ENCODE peak calls at places on chromosomes 1 and 21, in six cellular contexts. One of them, this sample, is unnamed.

GRCh38 chr1:156581661-156582387 is 2.3 kb downstream of the TTC24 start:
- DNase-seq in K562: no peak
- DNase-seq in fibroblast of lung: no peak
- DNase-seq in PC-9: no peak
- DNase-seq in GM23248: no peak
- DNase-seq in hepatocyte: no peak
- DNase-seq in this sample: no peak

GRCh38 chr21:18023099-18023498 is 203.9 kb upstream of the C21orf91 start:
- DNase-seq in fibroblast of lung: no peak
- DNase-seq in GM23248: no peak
- DNase-seq in hepatocyte: no peak
- DNase-seq in PC-9: no peak
- DNase-seq in K562: no peak
- DNase-seq in this sample: no peak

GRCh38 chr1:170730443-170730842 is 66.5 kb downstream of the PRRX1 start:
- DNase-seq in hepatocyte: no peak
- DNase-seq in K562: no peak
- DNase-seq in PC-9: no peak
- DNase-seq in GM23248: peak; percentile 44
- DNase-seq in fibroblast of lung: no peak
- DNase-seq in this sample: no peak

GRCh38 chr1:12185556-12186276 is 18.9 kb downstream of the TNFRSF1B start:
- DNase-seq in GM23248: no peak
- DNase-seq in fibroblast of lung: peak; percentile 45
- DNase-seq in hepatocyte: no peak
- DNase-seq in PC-9: no peak
- DNase-seq in K562: no peak
- DNase-seq in this sample: no peak

GRCh38 chr1:114286179-114286578 is 132.5 kb upstream of the SYT6 start:
- DNase-seq in K562: no peak
- DNase-seq in GM23248: peak; percentile 39
- DNase-seq in hepatocyte: no peak
- DNase-seq in fibroblast of lung: peak; percentile 39
- DNase-seq in PC-9: no peak
- DNase-seq in this sample: no peak

GRCh38 chr1:216923601-216924000 is 200.4 kb upstream of the ESRRG start:
- DNase-seq in fibroblast of lung: no peak
- DNase-seq in PC-9: no peak
- DNase-seq in GM23248: no peak
- DNase-seq in K562: no peak
- DNase-seq in hepatocyte: no peak
- DNase-seq in this sample: no peak

GRCh38 chr21:46172863-46173528 is 11.3 kb downstream of the SPATC1L start:
- DNase-seq in hepatocyte: peak; percentile 1
- DNase-seq in K562: no peak
- DNase-seq in PC-9: no peak
- DNase-seq in GM23248: no peak
- DNase-seq in fibroblast of lung: no peak
- DNase-seq in this sample: no peak

GRCh38 chr1:153431928-153432327 is 15.6 kb downstream of the S100A7A start:
- DNase-seq in GM23248: no peak
- DNase-seq in fibroblast of lung: no peak
- DNase-seq in K562: no peak
- DNase-seq in hepatocyte: no peak
- DNase-seq in PC-9: no peak
- DNase-seq in this sample: no peak

GRCh38 chr21:26365849-26366248 is 195.3 kb upstream of the APP start:
- DNase-seq in K562: no peak
- DNase-seq in fibroblast of lung: no peak
- DNase-seq in hepatocyte: no peak
- DNase-seq in PC-9: no peak
- DNase-seq in GM23248: no peak
- DNase-seq in this sample: no peak

GRCh38 chr1:5977494-5978444 is 14.5 kb downstream of the NPHP4 start:
- DNase-seq in PC-9: no peak
- DNase-seq in hepatocyte: no peak
- DNase-seq in GM23248: peak; percentile 28
- DNase-seq in K562: no peak
- DNase-seq in fibroblast of lung: peak; percentile 5
- DNase-seq in this sample: no peak

GRCh38 chr1:225657462-225657989 is 4.6 kb upstream of the ENAH start:
- DNase-seq in PC-9: peak; percentile 50
- DNase-seq in GM23248: peak; percentile 89
- DNase-seq in hepatocyte: no peak
- DNase-seq in K562: no peak
- DNase-seq in fibroblast of lung: peak; percentile 79
- DNase-seq in this sample: no peak

DNA sequence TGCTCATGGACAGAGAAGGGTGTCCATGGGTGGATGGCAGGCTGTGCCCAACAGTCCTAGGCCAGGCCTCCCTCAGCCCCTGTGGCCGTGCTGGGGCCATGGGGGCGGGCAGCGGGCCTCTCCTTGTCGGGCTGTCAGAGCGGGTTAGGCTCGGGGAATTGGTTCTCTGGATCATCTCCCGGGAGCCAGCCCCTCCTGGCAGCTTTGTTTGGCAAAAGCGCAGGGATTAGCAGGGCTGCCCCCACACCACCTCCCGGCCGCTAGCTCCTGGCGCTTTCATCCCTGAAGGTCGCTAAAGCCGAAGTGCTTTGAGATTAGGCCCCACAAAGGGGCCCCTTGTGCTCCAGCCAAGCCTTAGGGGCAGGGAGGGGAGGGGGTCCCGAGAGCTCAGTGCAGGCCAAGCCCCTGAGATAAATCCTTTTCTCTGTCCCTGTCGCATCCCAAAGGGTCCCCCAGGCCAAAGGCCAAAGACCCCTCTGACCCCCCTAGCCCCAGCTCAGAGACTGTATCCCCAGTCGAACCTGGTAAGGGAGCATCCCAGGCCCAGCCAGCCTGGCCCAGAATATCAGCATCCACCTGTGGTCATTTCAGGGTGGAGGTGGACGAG is 9.8 kb upstream of the DMBX1 start:
- DNase-seq in PC-9: no peak
- DNase-seq in fibroblast of lung: no peak
- DNase-seq in K562: no peak
- DNase-seq in hepatocyte: no peak
- DNase-seq in GM23248: no peak
- DNase-seq in this sample: no peak
- TF ChIP-seq EZH2 in PC-9: no peak
- TF ChIP-seq EZH2 in fibroblast of lung: no peak
- TF ChIP-seq EZH2 in K562: no peak
- TF ChIP-seq EZH2 in hepatocyte: no peak
- TF ChIP-seq EZH2 in GM23248: no peak
- TF ChIP-seq EZH2 in this sample: no peak

GRCh38 chr1:218164930-218165686 is 120.0 kb upstream of the RRP15 start:
- DNase-seq in fibroblast of lung: peak; percentile 11
- DNase-seq in GM23248: peak; percentile 40
- DNase-seq in K562: no peak
- DNase-seq in PC-9: no peak
- DNase-seq in hepatocyte: peak; percentile 21
- DNase-seq in this sample: no peak

GRCh38 chr1:218165687-218166088 is 119.4 kb upstream of the RRP15 start:
- DNase-seq in GM23248: no peak
- DNase-seq in K562: no peak
- DNase-seq in fibroblast of lung: peak; percentile 4
- DNase-seq in PC-9: no peak
- DNase-seq in hepatocyte: no peak
- DNase-seq in this sample: no peak

GRCh38 chr1:218163371-218163770 is 121.7 kb upstream of the RRP15 start:
- DNase-seq in PC-9: no peak
- DNase-seq in hepatocyte: no peak
- DNase-seq in K562: no peak
- DNase-seq in fibroblast of lung: no peak
- DNase-seq in GM23248: no peak
- DNase-seq in this sample: no peak

GRCh38 chr1:218164111-218164929 is 120.8 kb upstream of the RRP15 start:
- DNase-seq in PC-9: no peak
- DNase-seq in K562: no peak
- DNase-seq in GM23248: peak; percentile 47
- DNase-seq in fibroblast of lung: peak; percentile 40
- DNase-seq in hepatocyte: peak; percentile 42
- DNase-seq in this sample: no peak
- H3K27ac ChIP-seq in PC-9: no peak overlapping the region
- H3K27ac ChIP-seq in K562: no peak overlapping the region
- H3K27ac ChIP-seq in GM23248: no peak overlapping the region
- H3K27ac ChIP-seq in fibroblast of lung: no peak overlapping the region
- H3K27ac ChIP-seq in hepatocyte: no peak overlapping the region
- H3K27ac ChIP-seq in this sample: no peak overlapping the region

DNA sequence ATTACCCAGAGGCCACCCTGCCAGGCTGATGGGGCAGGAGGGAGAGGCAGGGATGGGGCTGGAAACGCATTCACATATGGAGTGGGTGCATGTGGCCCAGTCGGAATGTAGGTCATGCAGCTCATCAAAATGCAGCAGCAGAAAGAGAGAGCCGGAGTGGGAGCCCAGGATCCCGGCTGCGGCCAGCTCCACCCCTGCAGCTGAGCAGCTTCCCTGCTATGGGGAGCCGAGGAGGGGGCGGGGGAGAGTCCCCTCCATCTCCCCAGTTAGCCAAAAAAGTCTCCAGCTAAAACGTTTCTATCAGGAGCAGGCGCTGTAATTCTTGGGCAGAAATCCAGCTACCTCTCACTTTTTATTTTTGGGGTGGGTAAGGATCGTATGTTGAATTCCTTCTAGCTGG is 39.6 kb downstream of the MRPL37 start:
- DNase-seq in PC-9: no peak
- DNase-seq in GM23248: no peak
- DNase-seq in fibroblast of lung: no peak
- DNase-seq in K562: no peak
- DNase-seq in hepatocyte: no peak
- DNase-seq in this sample: no peak
- TF ChIP-seq EZH2 in PC-9: no peak
- TF ChIP-seq EZH2 in GM23248: no peak
- TF ChIP-seq EZH2 in fibroblast of lung: no peak
- TF ChIP-seq EZH2 in K562: no peak
- TF ChIP-seq EZH2 in hepatocyte: no peak
- TF ChIP-seq EZH2 in this sample: no peak

GRCh38 chr1:21673277-21673780 is 4.2 kb upstream of the RAP1GAP start:
- DNase-seq in K562: peak; percentile 44
- DNase-seq in GM23248: peak; percentile 71
- DNase-seq in PC-9: no peak
- DNase-seq in fibroblast of lung: peak; percentile 78
- DNase-seq in hepatocyte: no peak
- DNase-seq in this sample: no peak

GRCh38 chr1:21670956-21671902 is 2.1 kb upstream of the RAP1GAP start:
- DNase-seq in fibroblast of lung: no peak
- DNase-seq in GM23248: no peak
- DNase-seq in hepatocyte: no peak
- DNase-seq in PC-9: no peak
- DNase-seq in K562: peak; percentile 17
- DNase-seq in this sample: no peak

GRCh38 chr1:21674957-21675356 is 5.8 kb upstream of the RAP1GAP start:
- DNase-seq in K562: no peak
- DNase-seq in PC-9: no peak
- DNase-seq in GM23248: no peak
- DNase-seq in hepatocyte: no peak
- DNase-seq in fibroblast of lung: no peak
- DNase-seq in this sample: no peak

GRCh38 chr1:21671915-21672314 is 2.8 kb upstream of the RAP1GAP start:
- DNase-seq in fibroblast of lung: no peak
- DNase-seq in GM23248: no peak
- DNase-seq in K562: no peak
- DNase-seq in PC-9: no peak
- DNase-seq in hepatocyte: no peak
- DNase-seq in this sample: no peak

DNA sequence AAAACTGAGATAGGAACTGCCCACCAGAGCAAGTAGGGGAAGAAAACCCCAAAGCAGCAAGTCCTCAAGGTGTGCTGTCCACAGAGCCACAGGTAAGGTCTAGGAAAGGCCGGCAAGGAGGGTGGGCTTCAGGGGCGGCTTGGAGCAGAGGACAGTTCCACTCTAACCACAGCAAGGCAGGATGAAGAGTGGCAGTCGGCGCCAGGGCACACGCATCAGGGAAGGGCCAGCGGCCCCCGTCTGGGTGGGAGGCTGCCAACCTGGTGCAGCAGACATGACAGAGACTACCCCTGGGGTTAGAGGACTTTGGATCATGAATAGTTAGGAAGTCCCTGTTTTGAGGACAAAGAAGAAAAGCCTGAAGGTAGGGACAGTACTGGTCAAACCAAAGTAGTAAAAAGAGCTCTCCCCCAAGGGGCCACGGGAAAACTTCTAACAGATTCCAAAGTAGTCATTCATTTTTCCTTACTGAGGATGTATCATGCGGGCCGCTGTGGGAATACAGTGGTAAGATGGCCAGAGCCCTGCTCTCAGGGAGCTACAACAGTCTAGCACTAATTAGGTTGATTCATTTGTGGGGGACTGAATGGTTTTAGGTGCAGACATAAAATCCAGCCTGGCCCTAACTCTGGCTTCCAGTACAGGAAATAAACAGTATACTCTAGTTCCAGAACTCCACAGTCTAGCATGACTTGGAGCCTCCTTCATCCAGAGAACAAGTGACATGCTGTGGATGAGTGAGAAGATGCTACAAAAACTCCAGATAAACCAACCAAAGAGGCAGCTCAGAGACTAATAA is 3.5 kb upstream of the RAP1GAP start:
- DNase-seq in fibroblast of lung: no peak
- DNase-seq in PC-9: no peak
- DNase-seq in K562: peak; percentile 9
- DNase-seq in hepatocyte: no peak
- DNase-seq in GM23248: peak; percentile 89
- DNase-seq in this sample: no peak
- H3K27ac ChIP-seq in fibroblast of lung: no peak overlapping the region
- H3K27ac ChIP-seq in PC-9: no peak overlapping the region
- H3K27ac ChIP-seq in K562: peak overlapping the region; percentile 44
- H3K27ac ChIP-seq in hepatocyte: peak overlapping the region; percentile 16
- H3K27ac ChIP-seq in GM23248: peak overlapping the region; percentile 78
- H3K27ac ChIP-seq in this sample: no peak overlapping the region

DNA sequence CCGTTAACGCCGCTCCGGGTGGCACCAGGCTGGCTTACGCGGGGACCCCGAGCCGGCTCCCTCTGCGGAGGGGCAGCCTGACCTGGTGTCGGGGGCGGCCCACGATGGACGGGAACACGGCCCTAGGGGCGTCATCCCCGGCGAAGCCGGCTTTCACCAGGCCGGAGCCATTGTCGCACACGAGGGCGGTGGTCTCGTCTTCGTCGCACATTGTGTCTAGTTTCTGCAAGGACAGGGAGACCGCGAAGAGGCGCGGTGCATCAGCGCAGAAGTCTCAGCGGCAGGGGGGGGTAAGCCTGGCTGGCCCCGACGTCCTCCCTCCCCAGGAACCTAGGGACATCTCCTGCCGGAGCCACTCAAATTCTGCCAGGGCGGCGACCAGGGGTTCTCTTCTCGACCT is 989 bp downstream of the ACTA1 start:
- DNase-seq in K562: no peak
- DNase-seq in hepatocyte: no peak
- DNase-seq in PC-9: no peak
- DNase-seq in fibroblast of lung: no peak
- DNase-seq in GM23248: no peak
- DNase-seq in this sample: no peak
- TF ChIP-seq EZH2 in K562: no peak
- TF ChIP-seq EZH2 in hepatocyte: no peak
- TF ChIP-seq EZH2 in PC-9: no peak
- TF ChIP-seq EZH2 in fibroblast of lung: peak; percentile 96
- TF ChIP-seq EZH2 in GM23248: no peak
- TF ChIP-seq EZH2 in this sample: peak; percentile 92

This sample was measured in keratinocyte.